ENCODE peak calls at places on chromosomes 13 and 19, in four cellular contexts. One of them, this sample, is unnamed.

GRCh38 chr19:7355151-7355845 is 6.6 kb downstream of the ARHGEF18 start:
- DNase-seq in COLO829: no peak
- DNase-seq in stimulated activated CD4-positive, alpha-beta T cell treated with anti-CD3 and anti-CD28 coated beads, Interleukin-15, amount 100 ng/mL, for 1 hour: no peak
- DNase-seq in IMR-90: peak
- DNase-seq in this sample: peak

GRCh38 chr13:49821216-49821820 is 28.8 kb upstream of the KPNA3 start:
- DNase-seq in COLO829: no peak
- DNase-seq in stimulated activated CD4-positive, alpha-beta T cell treated with anti-CD3 and anti-CD28 coated beads, Interleukin-15, amount 100 ng/mL, for 1 hour: no peak
- DNase-seq in IMR-90: no peak
- DNase-seq in this sample: no peak

GRCh38 chr13:38688674-38689073 is 1.8 kb downstream of the FREM2 start:
- DNase-seq in COLO829: no peak
- DNase-seq in stimulated activated CD4-positive, alpha-beta T cell treated with anti-CD3 and anti-CD28 coated beads, Interleukin-15, amount 100 ng/mL, for 1 hour: no peak
- DNase-seq in IMR-90: no peak
- DNase-seq in this sample: no peak

GRCh38 chr13:94080527-94080926 is 399.0 kb downstream of the DCT start:
- DNase-seq in COLO829: no peak
- DNase-seq in stimulated activated CD4-positive, alpha-beta T cell treated with anti-CD3 and anti-CD28 coated beads, Interleukin-15, amount 100 ng/mL, for 1 hour: no peak
- DNase-seq in IMR-90: no peak
- DNase-seq in this sample: no peak

GRCh38 chr19:41373993-41374392 is 2.3 kb upstream of the TMEM91 start:
- DNase-seq in COLO829: no peak
- DNase-seq in stimulated activated CD4-positive, alpha-beta T cell treated with anti-CD3 and anti-CD28 coated beads, Interleukin-15, amount 100 ng/mL, for 1 hour: no peak
- DNase-seq in IMR-90: peak
- DNase-seq in this sample: peak

GRCh38 chr19:34431681-34432402 is 3.7 kb downstream of the UBA2 start:
- DNase-seq in COLO829: no peak
- DNase-seq in stimulated activated CD4-positive, alpha-beta T cell treated with anti-CD3 and anti-CD28 coated beads, Interleukin-15, amount 100 ng/mL, for 1 hour: no peak
- DNase-seq in IMR-90: peak
- DNase-seq in this sample: peak

GRCh38 chr13:113002206-113002821 is 33.3 kb downstream of the MCF2L start:
- DNase-seq in COLO829: no peak
- DNase-seq in stimulated activated CD4-positive, alpha-beta T cell treated with anti-CD3 and anti-CD28 coated beads, Interleukin-15, amount 100 ng/mL, for 1 hour: no peak
- DNase-seq in IMR-90: no peak
- DNase-seq in this sample: no peak

GRCh38 chr13:92097337-92097903 is 699.0 kb downstream of the GPC5 start:
- DNase-seq in COLO829: no peak
- DNase-seq in stimulated activated CD4-positive, alpha-beta T cell treated with anti-CD3 and anti-CD28 coated beads, Interleukin-15, amount 100 ng/mL, for 1 hour: no peak
- DNase-seq in IMR-90: no peak
- DNase-seq in this sample: peak

GRCh38 chr19:33963514-33963913 is 166.8 kb downstream of the KCTD15 start:
- DNase-seq in COLO829: no peak
- DNase-seq in stimulated activated CD4-positive, alpha-beta T cell treated with anti-CD3 and anti-CD28 coated beads, Interleukin-15, amount 100 ng/mL, for 1 hour: no peak
- DNase-seq in IMR-90: no peak
- DNase-seq in this sample: no peak

GRCh38 chr13:30796132-30796832 is 60.9 kb downstream of the ALOX5AP start:
- DNase-seq in COLO829: peak
- DNase-seq in stimulated activated CD4-positive, alpha-beta T cell treated with anti-CD3 and anti-CD28 coated beads, Interleukin-15, amount 100 ng/mL, for 1 hour: no peak
- DNase-seq in IMR-90: peak
- DNase-seq in this sample: peak

GRCh38 chr13:96835591-96835990 is 158.7 kb downstream of the OXGR1 start:
- DNase-seq in COLO829: no peak
- DNase-seq in stimulated activated CD4-positive, alpha-beta T cell treated with anti-CD3 and anti-CD28 coated beads, Interleukin-15, amount 100 ng/mL, for 1 hour: no peak
- DNase-seq in IMR-90: no peak
- DNase-seq in this sample: no peak